ENCODE peak calls at places on chromosomes 13 and 19, in six cellular contexts. P, Q, O, W, U and H are unnamed samples.

GRCh38 chr19:50551713-50552187 is 16.5 kb downstream of the LRRC4B start:
- DNase-seq in O (no peak), Q (no peak), U (no peak), P (no peak), W (no peak), H (no peak)

GRCh38 chr19:29383696-29384095 is 142.1 kb upstream of the VSTM2B start:
- DNase-seq in Q (no peak), U (no peak), W (no peak), O (no peak), P (no peak), H (peak; percentile 16)

GRCh38 chr13:79374578-79374977 is 31.5 kb downstream of the RBM26 start:
- DNase-seq in O (no peak), W (no peak), P (no peak), U (no peak), Q (no peak), H (no peak)

GRCh38 chr19:53136432-53136831 is 3.7 kb upstream of the ZNF415 start:
- DNase-seq in Q (no peak), P (no peak), W (no peak), U (no peak), O (no peak), H (no peak)

GRCh38 chr13:24784319-24784718 is 20.4 kb downstream of the RNF17 start:
- DNase-seq in W (no peak), U (no peak), Q (no peak), P (no peak), O (no peak), H (no peak)

GRCh38 chr13:112968910-112969691 is at the start of gene MCF2L:
- DNase-seq in O (peak; percentile 11), Q (no peak), U (peak; percentile 71), W (no peak), P (peak; percentile 56), H (peak; percentile 60)

GRCh38 chr19:2334986-2335846 is 6.7 kb downstream of the SPPL2B start:
- DNase-seq in U (no peak), W (no peak), Q (no peak), P (no peak), O (no peak), H (no peak)

GRCh38 chr19:40771101-40771539 is 4.2 kb upstream of the MIA start:
- DNase-seq in W (no peak), U (peak; percentile 67), O (no peak), Q (peak; percentile 81), P (no peak), H (peak; percentile 50)

GRCh38 chr13:51997641-51998330 is 13.5 kb downstream of the ATP7B start:
- DNase-seq in U (no peak), Q (no peak), P (peak; percentile 36), W (no peak), O (no peak), H (peak; percentile 89)

GRCh38 chr19:40811478-40812341 is 12.7 kb downstream of the EGLN2 start:
- DNase-seq in Q (no peak), U (no peak), O (no peak), W (no peak), P (peak; percentile 42), H (peak; percentile 53)

GRCh38 chr19:18194554-18195238 is 1.7 kb downstream of the MPV17L2 start:
- DNase-seq in Q (peak; percentile 80), P (peak; percentile 35), U (no peak), O (no peak), W (peak; percentile 74), H (no peak)

GRCh38 chr13:33740134-33740538 is 77.8 kb upstream of the RFC3 start:
- DNase-seq in P (no peak), Q (peak; percentile 81), U (no peak), O (no peak), W (no peak), H (no peak)

GRCh38 chr19:50659318-50660082 is 10.3 kb downstream of the C19orf81 start:
- DNase-seq in P (no peak), W (no peak), O (no peak), U (no peak), Q (no peak), H (no peak)

GRCh38 chr13:111973186-111974064 is 93.5 kb upstream of the SOX1 start:
- DNase-seq in O (no peak), W (no peak), P (peak; percentile 27), Q (no peak), U (no peak), H (no peak)

GRCh38 chr13:109722068-109722467 is 64.3 kb downstream of the IRS2 start:
- DNase-seq in W (no peak), P (no peak), U (no peak), O (no peak), Q (no peak), H (no peak)

GRCh38 chr13:34257980-34258379 is 440.0 kb downstream of the RFC3 start:
- DNase-seq in O (no peak), U (no peak), W (peak; percentile 3), P (no peak), Q (peak; percentile 78), H (no peak)